ENCODE peak calls at places on chromosomes 11 and 22, in nine cellular contexts. One of them, this sample, is unnamed.

GRCh38 chr11:131506376-131506775 is 136.0 kb downstream of the NTM start:
- DNase-seq in B cell: no peak
- DNase-seq in spleen: no peak
- DNase-seq in body of pancreas: no peak
- DNase-seq in lower lobe of right lung: no peak
- DNase-seq in endodermal cell: no peak
- DNase-seq in GM12865: no peak
- DNase-seq in AG09319: no peak
- DNase-seq in CD8-positive, alpha-beta T cell: no peak
- DNase-seq in this sample: no peak

GRCh38 chr11:69368119-69368880 is 74.3 kb downstream of the MYEOV start:
- DNase-seq in B cell: no peak
- DNase-seq in spleen: peak; percentile 54
- DNase-seq in body of pancreas: no peak
- DNase-seq in lower lobe of right lung: no peak
- DNase-seq in endodermal cell: peak; percentile 22
- DNase-seq in GM12865: no peak
- DNase-seq in AG09319: no peak
- DNase-seq in CD8-positive, alpha-beta T cell: peak; percentile 8
- DNase-seq in this sample: no peak

GRCh38 chr22:30249049-30250038 is 2.8 kb upstream of the LIF start:
- DNase-seq in B cell: no peak
- DNase-seq in spleen: no peak
- DNase-seq in body of pancreas: no peak
- DNase-seq in lower lobe of right lung: no peak
- DNase-seq in endodermal cell: no peak
- DNase-seq in GM12865: no peak
- DNase-seq in AG09319: no peak
- DNase-seq in CD8-positive, alpha-beta T cell: no peak
- DNase-seq in this sample: no peak

GRCh38 chr11:125272822-125273221 is 108.3 kb downstream of the PKNOX2 start:
- DNase-seq in B cell: no peak
- DNase-seq in spleen: no peak
- DNase-seq in body of pancreas: no peak
- DNase-seq in lower lobe of right lung: no peak
- DNase-seq in endodermal cell: peak; percentile 72
- DNase-seq in GM12865: no peak
- DNase-seq in AG09319: no peak
- DNase-seq in CD8-positive, alpha-beta T cell: no peak
- DNase-seq in this sample: no peak

GRCh38 chr11:64305691-64306562 is 603 bp downstream of the ESRRA start:
- DNase-seq in B cell: peak; percentile 72
- DNase-seq in spleen: peak; percentile 95
- DNase-seq in body of pancreas: peak; percentile 85
- DNase-seq in lower lobe of right lung: peak; percentile 87
- DNase-seq in endodermal cell: peak; percentile 94
- DNase-seq in GM12865: peak; percentile 78
- DNase-seq in AG09319: no peak
- DNase-seq in CD8-positive, alpha-beta T cell: peak; percentile 71
- DNase-seq in this sample: peak; percentile 49

GRCh38 chr11:58502004-58502403 is 5.9 kb downstream of the OR5B21 start:
- DNase-seq in B cell: no peak
- DNase-seq in spleen: no peak
- DNase-seq in body of pancreas: no peak
- DNase-seq in lower lobe of right lung: no peak
- DNase-seq in endodermal cell: no peak
- DNase-seq in GM12865: no peak
- DNase-seq in AG09319: no peak
- DNase-seq in CD8-positive, alpha-beta T cell: no peak
- DNase-seq in this sample: no peak

GRCh38 chr22:42364641-42365336 is 67.4 kb downstream of the NFAM1 start:
- DNase-seq in B cell: no peak
- DNase-seq in spleen: no peak
- DNase-seq in body of pancreas: no peak
- DNase-seq in lower lobe of right lung: no peak
- DNase-seq in endodermal cell: no peak
- DNase-seq in GM12865: no peak
- DNase-seq in AG09319: peak; percentile 65
- DNase-seq in CD8-positive, alpha-beta T cell: no peak
- DNase-seq in this sample: no peak

GRCh38 chr11:128210148-128210940 is 377.0 kb downstream of the ETS1 start:
- DNase-seq in B cell: no peak
- DNase-seq in spleen: no peak
- DNase-seq in body of pancreas: peak; percentile 23
- DNase-seq in lower lobe of right lung: no peak
- DNase-seq in endodermal cell: peak; percentile 68
- DNase-seq in GM12865: no peak
- DNase-seq in AG09319: peak; percentile 57
- DNase-seq in CD8-positive, alpha-beta T cell: no peak
- DNase-seq in this sample: no peak

GRCh38 chr11:10502065-10502680 is 38.8 kb downstream of the RNF141 start:
- DNase-seq in B cell: no peak
- DNase-seq in spleen: no peak
- DNase-seq in body of pancreas: no peak
- DNase-seq in lower lobe of right lung: no peak
- DNase-seq in endodermal cell: no peak
- DNase-seq in GM12865: no peak
- DNase-seq in AG09319: no peak
- DNase-seq in CD8-positive, alpha-beta T cell: no peak
- DNase-seq in this sample: no peak

GRCh38 chr11:45896392-45897068 is 10.5 kb downstream of the FREY1 start:
- DNase-seq in B cell: no peak
- DNase-seq in spleen: no peak
- DNase-seq in body of pancreas: peak; percentile 57
- DNase-seq in lower lobe of right lung: no peak
- DNase-seq in endodermal cell: peak; percentile 85
- DNase-seq in GM12865: no peak
- DNase-seq in AG09319: no peak
- DNase-seq in CD8-positive, alpha-beta T cell: no peak
- DNase-seq in this sample: no peak

GRCh38 chr11:93577291-93577690 is 34.1 kb upstream of the SMCO4 start:
- DNase-seq in B cell: no peak
- DNase-seq in spleen: no peak
- DNase-seq in body of pancreas: no peak
- DNase-seq in lower lobe of right lung: no peak
- DNase-seq in endodermal cell: no peak
- DNase-seq in GM12865: no peak
- DNase-seq in AG09319: no peak
- DNase-seq in CD8-positive, alpha-beta T cell: no peak
- DNase-seq in this sample: no peak

GRCh38 chr22:28174509-28174908 is 255.5 kb upstream of the PITPNB start:
- DNase-seq in B cell: no peak
- DNase-seq in spleen: no peak
- DNase-seq in body of pancreas: no peak
- DNase-seq in lower lobe of right lung: no peak
- DNase-seq in endodermal cell: no peak
- DNase-seq in GM12865: no peak
- DNase-seq in AG09319: no peak
- DNase-seq in CD8-positive, alpha-beta T cell: no peak
- DNase-seq in this sample: no peak

GRCh38 chr11:116510886-116511650 is 261.7 kb downstream of the BUD13 start:
- DNase-seq in B cell: no peak
- DNase-seq in spleen: no peak
- DNase-seq in body of pancreas: no peak
- DNase-seq in lower lobe of right lung: no peak
- DNase-seq in endodermal cell: peak; percentile 58
- DNase-seq in GM12865: no peak
- DNase-seq in AG09319: no peak
- DNase-seq in CD8-positive, alpha-beta T cell: no peak
- DNase-seq in this sample: no peak

GRCh38 chr11:82465481-82465880 is 268.2 kb downstream of the FAM181B start:
- DNase-seq in B cell: no peak
- DNase-seq in spleen: no peak
- DNase-seq in body of pancreas: no peak
- DNase-seq in lower lobe of right lung: no peak
- DNase-seq in endodermal cell: no peak
- DNase-seq in GM12865: no peak
- DNase-seq in AG09319: no peak
- DNase-seq in CD8-positive, alpha-beta T cell: no peak
- DNase-seq in this sample: no peak
- TF ChIP-seq CTCF in B cell: no peak
- TF ChIP-seq CTCF in spleen: no peak
- TF ChIP-seq CTCF in body of pancreas: no peak
- TF ChIP-seq CTCF in lower lobe of right lung: no peak
- TF ChIP-seq CTCF in endodermal cell: no peak
- TF ChIP-seq CTCF in GM12865: no peak
- TF ChIP-seq CTCF in AG09319: no peak
- TF ChIP-seq CTCF in CD8-positive, alpha-beta T cell: no peak
- TF ChIP-seq CTCF in this sample: no peak

GRCh38 chr22:45537734-45538181 is 35.1 kb downstream of the FBLN1 start:
- DNase-seq in B cell: no peak
- DNase-seq in spleen: no peak
- DNase-seq in body of pancreas: peak; percentile 20
- DNase-seq in lower lobe of right lung: no peak
- DNase-seq in endodermal cell: no peak
- DNase-seq in GM12865: no peak
- DNase-seq in AG09319: no peak
- DNase-seq in CD8-positive, alpha-beta T cell: no peak
- DNase-seq in this sample: no peak
- TF ChIP-seq CTCF in B cell: no peak
- TF ChIP-seq CTCF in spleen: no peak
- TF ChIP-seq CTCF in body of pancreas: no peak
- TF ChIP-seq CTCF in lower lobe of right lung: no peak
- TF ChIP-seq CTCF in endodermal cell: no peak
- TF ChIP-seq CTCF in GM12865: no peak
- TF ChIP-seq CTCF in AG09319: no peak
- TF ChIP-seq CTCF in CD8-positive, alpha-beta T cell: no peak
- TF ChIP-seq CTCF in this sample: no peak

DNA sequence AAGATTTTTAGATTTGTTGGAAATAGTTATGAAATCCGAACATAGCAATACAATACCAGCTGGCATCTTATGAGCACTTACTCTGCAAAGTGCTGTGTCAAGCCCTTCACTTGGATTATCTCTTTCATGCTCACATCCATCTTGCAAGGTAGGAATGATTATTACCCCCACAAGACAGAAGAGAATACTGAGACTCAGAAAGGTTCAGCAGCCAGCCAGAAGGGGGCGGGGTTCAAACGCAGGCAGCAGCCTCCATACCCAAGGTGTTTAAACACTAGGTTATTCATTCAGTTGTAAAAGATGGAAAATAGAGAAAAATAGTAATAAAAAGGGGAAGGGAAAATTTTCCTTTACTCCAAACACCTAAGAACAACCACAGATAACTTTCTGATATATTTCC is 158.5 kb downstream of the CCDC34 start:
- DNase-seq in B cell: no peak
- DNase-seq in spleen: no peak
- DNase-seq in body of pancreas: peak; percentile 48
- DNase-seq in lower lobe of right lung: no peak
- DNase-seq in endodermal cell: peak; percentile 74
- DNase-seq in GM12865: peak; percentile 25
- DNase-seq in AG09319: no peak
- DNase-seq in CD8-positive, alpha-beta T cell: no peak
- DNase-seq in this sample: no peak
- TF ChIP-seq CTCF in B cell: no peak
- TF ChIP-seq CTCF in spleen: peak; percentile 22
- TF ChIP-seq CTCF in body of pancreas: peak; percentile 41
- TF ChIP-seq CTCF in lower lobe of right lung: no peak
- TF ChIP-seq CTCF in endodermal cell: peak; percentile 78
- TF ChIP-seq CTCF in GM12865: peak; percentile 23
- TF ChIP-seq CTCF in AG09319: peak; percentile 23
- TF ChIP-seq CTCF in CD8-positive, alpha-beta T cell: no peak
- TF ChIP-seq CTCF in this sample: peak; percentile 27

DNA sequence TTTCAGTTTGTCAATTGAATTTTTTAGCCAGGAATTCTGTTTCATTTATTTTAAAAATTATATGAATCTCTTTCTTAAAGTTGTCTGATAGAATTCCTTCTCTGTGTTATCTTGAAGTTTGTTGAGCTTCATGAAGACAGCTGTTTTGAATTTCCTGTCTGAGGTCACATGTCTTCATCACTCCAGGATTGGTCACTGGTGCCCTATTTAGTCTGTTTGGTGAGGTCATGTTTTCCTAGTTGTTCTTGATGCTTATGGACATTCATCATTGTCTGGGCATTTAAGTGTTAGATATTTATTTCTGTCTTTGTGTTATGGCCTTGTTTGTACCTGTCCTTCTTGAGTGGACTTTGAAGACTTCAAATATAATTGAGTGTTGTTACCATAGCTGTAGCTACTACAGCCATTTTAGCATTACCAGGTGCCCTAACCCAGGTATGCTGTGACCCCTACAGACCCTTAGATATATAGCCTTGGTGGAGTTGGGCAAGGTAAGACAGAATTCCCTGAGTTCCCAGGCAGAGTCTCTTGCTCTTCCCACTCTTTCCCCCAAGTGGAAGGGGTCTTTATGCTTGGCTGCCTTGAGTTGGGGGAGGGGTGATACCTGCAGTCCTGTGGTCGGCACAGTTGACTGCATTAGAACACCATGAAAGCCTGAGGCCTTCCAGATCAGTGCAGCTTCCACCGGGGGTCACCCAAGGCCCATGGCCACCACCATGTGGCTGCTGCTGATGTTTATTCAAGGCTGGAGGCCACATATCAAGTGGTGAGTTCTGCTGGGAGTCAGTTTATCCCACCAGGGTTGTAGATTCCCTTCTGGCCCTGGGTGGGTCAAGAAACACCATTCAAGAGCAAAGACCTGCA is 229.6 kb downstream of the DYNC2H1 start:
- DNase-seq in B cell: no peak
- DNase-seq in spleen: no peak
- DNase-seq in body of pancreas: no peak
- DNase-seq in lower lobe of right lung: no peak
- DNase-seq in endodermal cell: peak; percentile 84
- DNase-seq in GM12865: no peak
- DNase-seq in AG09319: no peak
- DNase-seq in CD8-positive, alpha-beta T cell: no peak
- DNase-seq in this sample: no peak
- TF ChIP-seq CTCF in B cell: no peak
- TF ChIP-seq CTCF in spleen: no peak
- TF ChIP-seq CTCF in body of pancreas: no peak
- TF ChIP-seq CTCF in lower lobe of right lung: no peak
- TF ChIP-seq CTCF in endodermal cell: peak; percentile 76
- TF ChIP-seq CTCF in GM12865: no peak
- TF ChIP-seq CTCF in AG09319: peak; percentile 4
- TF ChIP-seq CTCF in CD8-positive, alpha-beta T cell: no peak
- TF ChIP-seq CTCF in this sample: no peak